ENCODE peak calls at places on chromosomes 3 and 15, in ten cellular contexts. C is MM.1S, Z is fibroblast of lung, B is A673, G is hepatocyte, X is endothelial cell of umbilical vein, W is HepG2, S is H1, A is SK-N-MC, K is mammary epithelial cell. Q is an unnamed sample.

GRCh38 chr3:149547954-149548728 is 73.6 kb downstream of the TM4SF4 start:
- DNase-seq in B (no peak), C (no peak), G (peak; percentile 65), K (peak; percentile 86), S (no peak), Z (peak; percentile 85), A (no peak), X (no peak), W (peak; percentile 58), Q (peak; percentile 94)

GRCh38 chr3:52723935-52724334 is 18.0 kb downstream of the SPCS1 start:
- DNase-seq in A (no peak), C (no peak), W (no peak), G (no peak), K (no peak), Z (no peak), X (no peak), S (no peak), B (no peak), Q (no peak)

GRCh38 chr3:161163297-161163696 is 57.8 kb upstream of the NMD3 start:
- DNase-seq in B (peak; percentile 36), Z (peak; percentile 91), W (peak; percentile 39), X (peak; percentile 54), S (no peak), C (peak; percentile 79), A (no peak), G (peak; percentile 20), K (peak; percentile 94), Q (peak; percentile 87)

GRCh38 chr3:145125307-145125706 is 1035.7 kb downstream of the PLOD2 start:
- DNase-seq in K (peak; percentile 6), W (no peak), A (no peak), Z (no peak), G (no peak), S (no peak), C (no peak), B (peak; percentile 7), X (no peak), Q (peak; percentile 36)

GRCh38 chr3:10647376-10647775 is 142.0 kb upstream of the ATP2B2 start:
- DNase-seq in Z (no peak), W (no peak), S (no peak), K (no peak), X (no peak), G (no peak), A (no peak), C (no peak), B (no peak), Q (no peak)

GRCh38 chr3:43759297-43759782 is 68.6 kb downstream of the ABHD5 start:
- DNase-seq in A (no peak), W (peak; percentile 56), G (no peak), S (peak; percentile 13), Z (peak; percentile 54), X (peak; percentile 65), K (peak; percentile 67), B (no peak), C (no peak), Q (peak; percentile 93)

GRCh38 chr3:146625117-146625775 is 20.1 kb upstream of the PLSCR5 start:
- DNase-seq in B (no peak), G (no peak), W (no peak), A (no peak), S (no peak), X (peak; percentile 66), K (no peak), C (peak; percentile 26), Z (peak; percentile 60), Q (peak; percentile 45)

GRCh38 chr3:52897130-52898109 is at the start of gene STIMATE:
- DNase-seq in X (peak; percentile 84), G (peak; percentile 93), B (peak; percentile 75), Z (peak; percentile 71), A (no peak), S (peak; percentile 60), W (peak; percentile 61), K (peak; percentile 84), C (peak; percentile 90), Q (peak; percentile 92)

GRCh38 chr3:198079771-198080520 is 119.9 kb downstream of the LMLN start:
- DNase-seq in S (peak; percentile 9), K (peak; percentile 74), X (no peak), B (peak; percentile 66), W (no peak), A (no peak), C (peak; percentile 64), Z (peak; percentile 4), G (peak; percentile 31), Q (peak; percentile 18)

GRCh38 chr3:128993461-128994172 is at the start of gene CFAP92:
- DNase-seq in C (peak; percentile 92), K (peak; percentile 81), X (no peak), Z (peak; percentile 52), G (peak; percentile 94), B (peak; percentile 85), S (peak; percentile 41), W (no peak), A (no peak), Q (peak; percentile 85)
- TF ChIP-seq EZH2 in C (no peak), K (no peak), X (no peak), Z (no peak), G (no peak), B (no peak), S (no peak), W (no peak), A (no peak), Q (peak; percentile 40)

GRCh38 chr3:28239108-28239507 is 2.3 kb upstream of the CMC1 start:
- DNase-seq in G (no peak), Z (no peak), K (no peak), B (peak; percentile 75), S (no peak), C (no peak), W (no peak), A (no peak), X (no peak), Q (no peak)

GRCh38 chr3:28243424-28244106 is 2.1 kb downstream of the CMC1 start:
- DNase-seq in C (no peak), W (no peak), B (no peak), K (no peak), X (no peak), S (no peak), A (no peak), G (no peak), Z (no peak), Q (no peak)

GRCh38 chr3:28242519-28242918 is 1.1 kb downstream of the CMC1 start:
- DNase-seq in A (no peak), Z (no peak), S (no peak), B (no peak), K (no peak), C (no peak), X (no peak), G (no peak), W (no peak), Q (no peak)

GRCh38 chr3:28240440-28240839 is 979 bp upstream of the CMC1 start:
- DNase-seq in A (no peak), Z (no peak), B (no peak), G (no peak), W (peak; percentile 7), X (peak; percentile 1), S (peak; percentile 23), C (no peak), K (no peak), Q (no peak)

DNA sequence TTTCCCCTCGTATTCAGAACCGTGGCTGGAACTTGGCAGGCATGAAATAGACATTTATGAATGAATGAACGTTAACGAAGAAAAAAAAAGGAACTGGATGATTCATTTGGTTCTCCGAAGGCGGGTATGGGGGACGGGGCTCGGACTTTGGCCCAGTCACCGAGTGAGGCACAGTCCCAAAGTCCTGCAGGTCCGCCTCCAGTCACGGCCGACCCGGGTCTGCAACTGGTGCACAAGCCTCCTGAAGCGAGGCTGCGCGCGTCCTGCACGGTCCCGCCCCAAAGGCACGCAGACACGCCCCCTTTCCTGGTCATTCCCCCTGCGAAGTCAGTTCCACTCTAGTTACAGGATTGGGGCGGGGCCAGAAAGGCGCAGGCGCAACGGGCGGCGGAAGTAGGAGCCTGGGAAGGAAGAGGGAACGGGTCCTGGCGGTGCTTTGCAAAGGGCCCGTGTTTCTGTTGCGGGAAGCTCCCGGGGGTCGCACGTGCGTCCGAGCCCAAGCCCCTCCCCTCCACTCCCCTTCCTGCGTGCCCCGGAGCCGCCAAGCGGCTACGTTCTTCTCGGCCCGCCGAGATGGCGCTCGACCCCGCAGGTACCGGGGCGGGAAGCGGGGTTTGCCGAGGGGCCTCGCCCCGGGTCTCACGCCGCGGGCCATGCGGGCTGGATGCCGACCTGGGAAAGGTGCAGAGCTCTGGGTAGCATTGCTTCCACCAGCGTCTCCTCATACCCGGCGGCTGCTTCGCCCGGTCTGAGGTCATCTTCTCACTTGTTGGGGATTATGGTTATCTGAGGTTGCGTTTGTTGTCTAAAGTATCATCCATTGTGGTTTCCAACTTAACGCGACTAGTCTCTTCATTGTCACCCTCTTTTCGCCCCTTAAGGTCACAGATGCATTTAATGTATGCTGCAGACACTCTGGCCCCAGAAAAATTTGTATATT is at the start of gene CMC1:
- DNase-seq in X (peak; percentile 98), C (peak; percentile 96), A (peak; percentile 52), B (peak; percentile 98), G (peak; percentile 99), Z (peak; percentile 95), K (peak; percentile 93), S (peak; percentile 94), W (peak; percentile 95), Q (peak; percentile 99)
- TF ChIP-seq EZH2 in X (no peak), C (no peak), A (no peak), B (no peak), G (no peak), Z (no peak), K (no peak), S (no peak), W (no peak), Q (no peak)

GRCh38 chr15:74365619-74366445 is 1.6 kb downstream of the CYP11A1 start:
- DNase-seq in X (peak; percentile 41), S (no peak), A (no peak), W (peak; percentile 25), K (no peak), Z (peak; percentile 55), G (peak; percentile 79), B (no peak), C (peak; percentile 48), Q (peak; percentile 88)
- TF ChIP-seq EZH2 in X (peak; percentile 53), S (no peak), A (no peak), W (no peak), K (peak; percentile 54), Z (no peak), G (peak; percentile 41), B (no peak), C (no peak), Q (no peak)

GRCh38 chr15:41513282-41514227 is at the start of gene LTK:
- DNase-seq in B (peak; percentile 90), S (no peak), C (no peak), X (no peak), K (no peak), G (peak; percentile 69), A (no peak), Z (no peak), W (no peak), Q (peak; percentile 22)

GRCh38 chr15:41510728-41511127 is 2.9 kb downstream of the LTK start:
- DNase-seq in G (no peak), S (no peak), Z (no peak), W (no peak), K (no peak), A (no peak), X (no peak), C (no peak), B (no peak), Q (no peak)

GRCh38 chr15:41512078-41512394 is 1.6 kb downstream of the LTK start:
- DNase-seq in A (no peak), B (no peak), Z (no peak), X (no peak), S (no peak), G (no peak), W (no peak), C (no peak), K (no peak), Q (no peak)

GRCh38 chr15:41512512-41513281 is 930 bp downstream of the LTK start:
- DNase-seq in A (no peak), C (no peak), X (no peak), S (no peak), B (peak; percentile 24), W (no peak), G (no peak), Z (no peak), K (no peak), Q (peak; percentile 56)

GRCh38 chr15:41511331-41512077 is 2.1 kb downstream of the LTK start:
- DNase-seq in K (no peak), W (no peak), C (no peak), S (no peak), Z (no peak), G (peak; percentile 55), X (no peak), B (no peak), A (no peak), Q (no peak)
- TF ChIP-seq EZH2 in K (no peak), W (no peak), C (no peak), S (peak; percentile 58), Z (no peak), G (peak; percentile 64), X (peak; percentile 59), B (no peak), A (no peak), Q (no peak)